ENCODE peak calls at places on chromosome 13, in six cellular contexts. H, Q, C, X, T and K are unnamed samples. For H3K27me3, the result is how much of the 10 kb centered on the place peaks cover.

GRCh38 chr13:81106348-81106747 is 765.4 kb upstream of the SPRY2 start:
- DNase-seq in X (no peak), T (no peak), Q (no peak), H (no peak), C (no peak), K (no peak)

GRCh38 chr13:21016487-21016886 is 44.9 kb downstream of the LATS2 start:
- DNase-seq in H (no peak), Q (no peak), X (no peak), T (no peak), C (no peak), K (no peak)

GRCh38 chr13:74026753-74027152 is 107.5 kb downstream of the KLF12 start:
- DNase-seq in T (no peak), H (peak), X (no peak), Q (no peak), C (no peak), K (no peak)

GRCh38 chr13:107209811-107210210 is 641.9 kb upstream of the ARGLU1 start:
- DNase-seq in Q (no peak), C (no peak), T (no peak), X (no peak), H (no peak), K (no peak)

GRCh38 chr13:60267498-60268202 is 103.9 kb upstream of the DIAPH3 start:
- DNase-seq in X (no peak), C (no peak), Q (no peak), H (peak), T (no peak), K (no peak)

GRCh38 chr13:34462843-34463242 is 479.2 kb upstream of the NBEA start:
- DNase-seq in H (no peak), Q (no peak), C (no peak), T (no peak), X (no peak), K (no peak)

GRCh38 chr13:42525035-42525504 is 48.9 kb upstream of the TNFSF11 start:
- DNase-seq in H (no peak), T (no peak), X (no peak), C (no peak), Q (no peak), K (no peak)

GRCh38 chr13:109584844-109585361 is 201.5 kb downstream of the IRS2 start:
- DNase-seq in X (no peak), C (no peak), T (no peak), H (no peak), Q (no peak), K (no peak)

GRCh38 chr13:19726611-19727010 is 56.1 kb downstream of the PSPC1 start:
- DNase-seq in H (no peak), X (no peak), T (no peak), C (no peak), Q (no peak), K (no peak)

GRCh38 chr13:66700336-66700735 is 529.8 kb downstream of the PCDH9 start:
- DNase-seq in T (no peak), C (no peak), H (no peak), Q (no peak), X (no peak), K (no peak)

GRCh38 chr13:35826626-35827254 is 304.4 kb downstream of the DCLK1 start:
- DNase-seq in C (no peak), T (no peak), H (no peak), X (no peak), Q (no peak), K (no peak)

GRCh38 chr13:114143806-114144605 is 11.6 kb upstream of the RASA3 start:
- DNase-seq in X (peak), C (no peak), Q (peak), H (peak), T (peak), K (no peak)

GRCh38 chr13:65479692-65480091 is 1750.4 kb downstream of the PCDH9 start:
- DNase-seq in C (no peak), Q (no peak), X (no peak), H (no peak), T (no peak), K (no peak)

GRCh38 chr13:44906758-44907157 is 82.5 kb downstream of the NUFIP1 start:
- DNase-seq in T (no peak), X (no peak), H (no peak), C (peak), Q (peak), K (no peak)

GRCh38 chr13:82717249-82717648 is 1165.0 kb downstream of the SLITRK1 start:
- DNase-seq in Q (no peak), C (no peak), X (no peak), T (no peak), H (no peak), K (no peak)

GRCh38 chr13:94272038-94272437 is 207.4 kb downstream of the DCT start:
- DNase-seq in C (no peak), X (no peak), T (no peak), Q (no peak), H (no peak), K (no peak)

GRCh38 chr13:107866666-107867623 is 348.4 kb downstream of the LIG4 start:
- DNase-seq in H (no peak), C (no peak), T (peak), Q (no peak), X (no peak), K (peak)

GRCh38 chr13:34247596-34247995 is 429.6 kb downstream of the RFC3 start:
- DNase-seq in H (no peak), Q (no peak), X (no peak), T (no peak), C (no peak), K (no peak)

GRCh38 chr13:87923713-87924112 is 252.5 kb downstream of the SLITRK5 start:
- DNase-seq in X (no peak), Q (no peak), T (no peak), H (no peak), C (no peak), K (no peak)

GRCh38 chr13:19152403-19152802 is 29.2 kb downstream of the TUBA3C start:
- DNase-seq in X (no peak), T (no peak), Q (no peak), H (no peak), C (no peak), K (no peak)

GRCh38 chr13:68185767-68186166 is 955.6 kb upstream of the PCDH9 start:
- DNase-seq in X (no peak), T (peak), H (no peak), Q (no peak), C (no peak), K (no peak)

GRCh38 chr13:78606471-78607408 is 3.4 kb upstream of the POU4F1 start:
- DNase-seq in T (no peak), X (no peak), H (no peak), Q (no peak), C (no peak), K (no peak)

GRCh38 chr13:78607409-78608253 is 4.3 kb upstream of the POU4F1 start:
- DNase-seq in H (no peak), T (peak), X (no peak), C (no peak), Q (no peak), K (no peak)

GRCh38 chr13:78603240-78603947 is at the start of gene POU4F1:
- DNase-seq in H (peak), Q (no peak), T (peak), C (no peak), X (peak), K (no peak)

GRCh38 chr13:78602561-78603239 is 652 bp downstream of the POU4F1 start:
- DNase-seq in C (no peak), T (no peak), Q (no peak), X (no peak), H (no peak), K (no peak)

GRCh38 chr13:78604782-78605611 is 1.6 kb upstream of the POU4F1 start:
- DNase-seq in Q (no peak), C (no peak), T (peak), X (no peak), H (no peak), K (no peak)
- H3K27me3 ChIP-seq in Q (half or more), C (under half), T (half or more), X (under half), H (half or more), K (half or more)

GRCh38 chr13:39461685-39462266 is 141.2 kb downstream of the LHFPL6 start:
- DNase-seq in H (no peak), C (no peak), Q (no peak), X (no peak), T (no peak), K (no peak)
- H3K27ac ChIP-seq in H (no peak), C (no peak), Q (no peak), X (no peak), T (no peak), K (no peak)

GRCh38 chr13:112132142-112132541 is 65.2 kb downstream of the SOX1 start:
- DNase-seq in Q (no peak), X (no peak), C (no peak), H (no peak), T (no peak), K (no peak)
- H3K27me3 ChIP-seq in Q (half or more), X (under half), C (under half), H (under half), T (half or more), K (under half)

GRCh38 chr13:37657134-37657533 is 58.6 kb upstream of the POSTN start:
- DNase-seq in Q (no peak), T (no peak), H (no peak), X (no peak), C (no peak), K (no peak)
- H3K27ac ChIP-seq in Q (no peak), T (peak), H (no peak), X (no peak), C (no peak), K (no peak)

DNA sequence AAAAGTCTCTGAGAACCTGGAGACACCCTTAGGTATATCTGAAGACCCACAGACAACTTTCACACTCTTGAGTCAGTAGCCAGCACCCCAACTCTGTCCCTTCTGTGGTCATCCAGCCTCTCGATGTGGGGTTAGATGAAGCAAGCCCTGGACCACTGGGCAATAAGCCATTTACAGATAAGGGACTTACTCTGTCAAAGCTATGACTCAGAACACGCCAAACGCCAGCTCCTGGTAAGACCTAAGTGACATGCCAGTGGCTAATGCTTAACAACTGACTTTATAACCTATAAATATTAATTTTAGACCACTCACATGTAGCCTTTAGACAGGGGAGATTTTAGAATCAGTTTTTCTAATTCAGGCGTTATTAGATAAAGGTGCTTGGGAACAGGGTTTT is 85.7 kb downstream of the SHISA2 start:
- DNase-seq in H (no peak), C (no peak), T (no peak), Q (no peak), X (no peak), K (no peak)
- H3K27me3 ChIP-seq in H (under half), C (under half), T (under half), Q (under half), X (under half), K (under half)

GRCh38 chr13:25632166-25632888 is 260.6 kb downstream of the ATP8A2 start:
- DNase-seq in T (no peak), X (no peak), Q (no peak), H (no peak), C (no peak), K (no peak)

GRCh38 chr13:25625361-25625760 is 253.6 kb downstream of the ATP8A2 start:
- DNase-seq in T (no peak), X (no peak), C (no peak), Q (no peak), H (no peak), K (no peak)

GRCh38 chr13:25633108-25633507 is 261.3 kb downstream of the ATP8A2 start:
- DNase-seq in T (no peak), C (no peak), Q (no peak), H (no peak), X (no peak), K (no peak)

GRCh38 chr13:25630327-25630726 is 258.6 kb downstream of the ATP8A2 start:
- DNase-seq in H (no peak), T (no peak), C (no peak), Q (no peak), X (no peak), K (no peak)
- H3K27ac ChIP-seq in H (no peak), T (no peak), C (no peak), Q (no peak), X (no peak), K (no peak)

GRCh38 chr13:111858571-111858970 is 208.4 kb upstream of the SOX1 start:
- DNase-seq in Q (no peak), H (no peak), X (no peak), T (no peak), C (no peak), K (no peak)

GRCh38 chr13:111859361-111860105 is 207.4 kb upstream of the SOX1 start:
- DNase-seq in Q (no peak), C (no peak), H (no peak), X (no peak), T (no peak), K (no peak)

GRCh38 chr13:111856571-111856970 is 210.4 kb upstream of the SOX1 start:
- DNase-seq in Q (no peak), T (no peak), C (no peak), X (no peak), H (no peak), K (no peak)

GRCh38 chr13:111857336-111857735 is 209.6 kb upstream of the SOX1 start:
- DNase-seq in X (no peak), C (no peak), H (no peak), T (no peak), Q (no peak), K (no peak)

DNA sequence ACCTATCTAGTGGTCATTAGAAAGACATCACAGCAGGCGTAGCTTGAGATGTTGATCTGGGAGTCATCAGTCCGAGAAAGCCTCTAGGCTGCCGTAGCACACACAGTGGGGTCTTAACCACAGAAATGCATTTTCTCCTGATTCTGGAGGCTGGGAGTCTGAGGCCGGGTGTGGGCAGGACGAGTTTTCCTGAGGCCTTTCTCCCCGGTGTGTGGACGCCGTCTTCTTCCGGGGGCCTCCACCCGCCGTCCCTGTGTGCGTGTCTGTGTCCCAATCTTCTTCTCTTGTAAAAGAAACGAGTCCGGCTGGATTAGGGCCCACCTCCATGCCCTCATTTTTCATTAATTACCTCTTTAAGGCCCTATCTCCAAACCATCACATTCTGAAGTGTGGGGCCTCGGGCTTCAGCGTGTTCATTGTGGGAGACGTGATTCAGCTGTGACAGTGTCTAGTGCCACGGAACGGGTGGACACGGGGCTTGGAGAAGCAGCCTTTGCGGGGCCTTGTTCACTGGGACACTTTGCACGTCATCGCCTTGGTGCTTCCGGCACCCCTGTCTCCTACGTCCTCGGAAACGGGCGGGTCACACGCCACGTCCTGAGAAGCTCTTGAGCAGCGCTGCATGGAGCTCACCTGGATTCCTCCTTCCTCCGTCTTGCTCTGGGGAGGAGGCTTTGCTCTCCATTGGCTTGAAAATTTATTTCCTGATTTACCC is 208.9 kb upstream of the SOX1 start:
- DNase-seq in C (no peak), H (no peak), T (no peak), X (no peak), Q (no peak), K (no peak)
- H3K27me3 ChIP-seq in C (under half), H (under half), T (under half), X (under half), Q (under half), K (under half)